ENCODE peak calls at places on chromosomes 7 and 10, in seven cellular contexts. One of them, this sample, is unnamed.

GRCh38 chr7:108415821-108416536 is 40.3 kb downstream of the NRCAM start:
- DNase-seq in GM12865: peak; percentile 80
- DNase-seq in suprapubic skin: no peak
- DNase-seq in AG04449: no peak
- DNase-seq in Caco-2: no peak
- DNase-seq in heart right ventricle: no peak
- DNase-seq in A549: peak; percentile 56
- DNase-seq in this sample: no peak

GRCh38 chr10:129631011-129631410 is 164.0 kb downstream of the MGMT start:
- DNase-seq in GM12865: no peak
- DNase-seq in suprapubic skin: no peak
- DNase-seq in AG04449: no peak
- DNase-seq in Caco-2: no peak
- DNase-seq in heart right ventricle: no peak
- DNase-seq in A549: no peak
- DNase-seq in this sample: no peak

GRCh38 chr7:129431911-129432643 is 2.2 kb upstream of the STRIP2 start:
- DNase-seq in GM12865: no peak
- DNase-seq in suprapubic skin: no peak
- DNase-seq in AG04449: no peak
- DNase-seq in Caco-2: no peak
- DNase-seq in heart right ventricle: no peak
- DNase-seq in A549: no peak
- DNase-seq in this sample: no peak

GRCh38 chr7:35255909-35256876 is 2.3 kb upstream of the TBX20 start:
- DNase-seq in GM12865: no peak
- DNase-seq in suprapubic skin: no peak
- DNase-seq in AG04449: no peak
- DNase-seq in Caco-2: no peak
- DNase-seq in heart right ventricle: no peak
- DNase-seq in A549: no peak
- DNase-seq in this sample: no peak

GRCh38 chr7:30869794-30870491 is 41.7 kb upstream of the AQP1 start:
- DNase-seq in GM12865: no peak
- DNase-seq in suprapubic skin: no peak
- DNase-seq in AG04449: no peak
- DNase-seq in Caco-2: no peak
- DNase-seq in heart right ventricle: peak; percentile 54
- DNase-seq in A549: no peak
- DNase-seq in this sample: no peak

GRCh38 chr7:156104501-156105336 is 292.5 kb upstream of the SHH start:
- DNase-seq in GM12865: no peak
- DNase-seq in suprapubic skin: no peak
- DNase-seq in AG04449: no peak
- DNase-seq in Caco-2: no peak
- DNase-seq in heart right ventricle: no peak
- DNase-seq in A549: no peak
- DNase-seq in this sample: no peak

GRCh38 chr10:84452006-84452405 is 123.6 kb downstream of the CCSER2 start:
- DNase-seq in GM12865: no peak
- DNase-seq in suprapubic skin: no peak
- DNase-seq in AG04449: no peak
- DNase-seq in Caco-2: no peak
- DNase-seq in heart right ventricle: no peak
- DNase-seq in A549: no peak
- DNase-seq in this sample: no peak

GRCh38 chr7:44147026-44147881 is 6.1 kb upstream of the MYL7 start:
- DNase-seq in GM12865: no peak
- DNase-seq in suprapubic skin: no peak
- DNase-seq in AG04449: no peak
- DNase-seq in Caco-2: no peak
- DNase-seq in heart right ventricle: peak; percentile 36
- DNase-seq in A549: no peak
- DNase-seq in this sample: peak; percentile 72

GRCh38 chr7:93043393-93043985 is 74.3 kb downstream of the SAMD9 start:
- DNase-seq in GM12865: no peak
- DNase-seq in suprapubic skin: no peak
- DNase-seq in AG04449: peak; percentile 95
- DNase-seq in Caco-2: no peak
- DNase-seq in heart right ventricle: peak; percentile 24
- DNase-seq in A549: no peak
- DNase-seq in this sample: no peak

GRCh38 chr7:116899308-116899707 is 36.9 kb downstream of the CAPZA2 start:
- DNase-seq in GM12865: no peak
- DNase-seq in suprapubic skin: no peak
- DNase-seq in AG04449: no peak
- DNase-seq in Caco-2: no peak
- DNase-seq in heart right ventricle: no peak
- DNase-seq in A549: no peak
- DNase-seq in this sample: no peak

GRCh38 chr7:32879460-32879859 is 12.1 kb downstream of the KBTBD2 start:
- DNase-seq in GM12865: no peak
- DNase-seq in suprapubic skin: no peak
- DNase-seq in AG04449: no peak
- DNase-seq in Caco-2: no peak
- DNase-seq in heart right ventricle: no peak
- DNase-seq in A549: no peak
- DNase-seq in this sample: no peak

GRCh38 chr10:29482591-29483421 is 152.0 kb downstream of the SVIL start:
- DNase-seq in GM12865: peak; percentile 24
- DNase-seq in suprapubic skin: no peak
- DNase-seq in AG04449: no peak
- DNase-seq in Caco-2: peak; percentile 18
- DNase-seq in heart right ventricle: no peak
- DNase-seq in A549: no peak
- DNase-seq in this sample: no peak

GRCh38 chr10:91340613-91341362 is 69.4 kb upstream of the HECTD2 start:
- DNase-seq in GM12865: no peak
- DNase-seq in suprapubic skin: no peak
- DNase-seq in AG04449: peak; percentile 84
- DNase-seq in Caco-2: no peak
- DNase-seq in heart right ventricle: no peak
- DNase-seq in A549: no peak
- DNase-seq in this sample: no peak

GRCh38 chr10:45380903-45381610 is 7.0 kb downstream of the ALOX5 start:
- DNase-seq in GM12865: no peak
- DNase-seq in suprapubic skin: peak; percentile 66
- DNase-seq in AG04449: no peak
- DNase-seq in Caco-2: no peak
- DNase-seq in heart right ventricle: peak; percentile 17
- DNase-seq in A549: no peak
- DNase-seq in this sample: no peak

GRCh38 chr7:97868788-97869187 is 3.4 kb downstream of the ASNS start:
- DNase-seq in GM12865: no peak
- DNase-seq in suprapubic skin: no peak
- DNase-seq in AG04449: no peak
- DNase-seq in Caco-2: no peak
- DNase-seq in heart right ventricle: no peak
- DNase-seq in A549: no peak
- DNase-seq in this sample: no peak

GRCh38 chr7:121107923-121108498 is 119.5 kb downstream of the CPED1 start:
- DNase-seq in GM12865: peak; percentile 54
- DNase-seq in suprapubic skin: no peak
- DNase-seq in AG04449: peak; percentile 19
- DNase-seq in Caco-2: peak; percentile 66
- DNase-seq in heart right ventricle: no peak
- DNase-seq in A549: peak; percentile 13
- DNase-seq in this sample: no peak

GRCh38 chr10:130213286-130214080 is 77.3 kb downstream of the GLRX3 start:
- DNase-seq in GM12865: no peak
- DNase-seq in suprapubic skin: no peak
- DNase-seq in AG04449: no peak
- DNase-seq in Caco-2: no peak
- DNase-seq in heart right ventricle: no peak
- DNase-seq in A549: no peak
- DNase-seq in this sample: no peak

GRCh38 chr7:128838109-128838779 is 8.0 kb downstream of the FLNC start:
- DNase-seq in GM12865: no peak
- DNase-seq in suprapubic skin: no peak
- DNase-seq in AG04449: no peak
- DNase-seq in Caco-2: no peak
- DNase-seq in heart right ventricle: peak; percentile 15
- DNase-seq in A549: no peak
- DNase-seq in this sample: no peak

GRCh38 chr10:67221939-67222494 is 296.2 kb downstream of the LRRTM3 start:
- DNase-seq in GM12865: no peak
- DNase-seq in suprapubic skin: no peak
- DNase-seq in AG04449: no peak
- DNase-seq in Caco-2: no peak
- DNase-seq in heart right ventricle: no peak
- DNase-seq in A549: no peak
- DNase-seq in this sample: no peak

GRCh38 chr10:11120711-11121110 is 103.0 kb downstream of the CELF2 start:
- DNase-seq in GM12865: no peak
- DNase-seq in suprapubic skin: no peak
- DNase-seq in AG04449: no peak
- DNase-seq in Caco-2: no peak
- DNase-seq in heart right ventricle: no peak
- DNase-seq in A549: no peak
- DNase-seq in this sample: no peak

GRCh38 chr10:94314913-94315545 is 47.7 kb downstream of the NOC3L start:
- DNase-seq in GM12865: no peak
- DNase-seq in suprapubic skin: no peak
- DNase-seq in AG04449: no peak
- DNase-seq in Caco-2: peak; percentile 49
- DNase-seq in heart right ventricle: no peak
- DNase-seq in A549: no peak
- DNase-seq in this sample: no peak

GRCh38 chr10:121597504-121598241 is 571 bp downstream of the FGFR2 start:
- DNase-seq in GM12865: no peak
- DNase-seq in suprapubic skin: peak; percentile 71
- DNase-seq in AG04449: no peak
- DNase-seq in Caco-2: peak; percentile 42
- DNase-seq in heart right ventricle: peak; percentile 16
- DNase-seq in A549: no peak
- DNase-seq in this sample: no peak

GRCh38 chr10:122480146-122480833 is 18.9 kb downstream of the HTRA1 start:
- DNase-seq in GM12865: no peak
- DNase-seq in suprapubic skin: no peak
- DNase-seq in AG04449: no peak
- DNase-seq in Caco-2: no peak
- DNase-seq in heart right ventricle: no peak
- DNase-seq in A549: no peak
- DNase-seq in this sample: no peak

GRCh38 chr10:44173558-44173894 is 211.4 kb downstream of the CXCL12 start:
- DNase-seq in GM12865: no peak
- DNase-seq in suprapubic skin: no peak
- DNase-seq in AG04449: no peak
- DNase-seq in Caco-2: no peak
- DNase-seq in heart right ventricle: no peak
- DNase-seq in A549: no peak
- DNase-seq in this sample: no peak

GRCh38 chr7:148095066-148095465 is 495.5 kb upstream of the C7orf33 start:
- DNase-seq in GM12865: no peak
- DNase-seq in suprapubic skin: no peak
- DNase-seq in AG04449: no peak
- DNase-seq in Caco-2: no peak
- DNase-seq in heart right ventricle: no peak
- DNase-seq in A549: no peak
- DNase-seq in this sample: no peak

GRCh38 chr10:103921750-103922195 is 3.8 kb upstream of the STN1 start:
- DNase-seq in GM12865: peak; percentile 54
- DNase-seq in suprapubic skin: no peak
- DNase-seq in AG04449: no peak
- DNase-seq in Caco-2: no peak
- DNase-seq in heart right ventricle: no peak
- DNase-seq in A549: no peak
- DNase-seq in this sample: no peak

GRCh38 chr10:59829024-59829423 is 75.8 kb upstream of the MRLN start:
- DNase-seq in GM12865: peak; percentile 37
- DNase-seq in suprapubic skin: no peak
- DNase-seq in AG04449: no peak
- DNase-seq in Caco-2: no peak
- DNase-seq in heart right ventricle: no peak
- DNase-seq in A549: no peak
- DNase-seq in this sample: no peak

GRCh38 chr7:90459888-90460287 is 9.6 kb upstream of the PTTG1IP2 start:
- DNase-seq in GM12865: no peak
- DNase-seq in suprapubic skin: no peak
- DNase-seq in AG04449: no peak
- DNase-seq in Caco-2: no peak
- DNase-seq in heart right ventricle: no peak
- DNase-seq in A549: peak; percentile 10
- DNase-seq in this sample: no peak
- TF ChIP-seq CTCF in GM12865: no peak
- TF ChIP-seq CTCF in suprapubic skin: no peak
- TF ChIP-seq CTCF in AG04449: no peak
- TF ChIP-seq CTCF in Caco-2: peak; percentile 27
- TF ChIP-seq CTCF in heart right ventricle: no peak
- TF ChIP-seq CTCF in A549: no peak
- TF ChIP-seq CTCF in this sample: no peak

DNA sequence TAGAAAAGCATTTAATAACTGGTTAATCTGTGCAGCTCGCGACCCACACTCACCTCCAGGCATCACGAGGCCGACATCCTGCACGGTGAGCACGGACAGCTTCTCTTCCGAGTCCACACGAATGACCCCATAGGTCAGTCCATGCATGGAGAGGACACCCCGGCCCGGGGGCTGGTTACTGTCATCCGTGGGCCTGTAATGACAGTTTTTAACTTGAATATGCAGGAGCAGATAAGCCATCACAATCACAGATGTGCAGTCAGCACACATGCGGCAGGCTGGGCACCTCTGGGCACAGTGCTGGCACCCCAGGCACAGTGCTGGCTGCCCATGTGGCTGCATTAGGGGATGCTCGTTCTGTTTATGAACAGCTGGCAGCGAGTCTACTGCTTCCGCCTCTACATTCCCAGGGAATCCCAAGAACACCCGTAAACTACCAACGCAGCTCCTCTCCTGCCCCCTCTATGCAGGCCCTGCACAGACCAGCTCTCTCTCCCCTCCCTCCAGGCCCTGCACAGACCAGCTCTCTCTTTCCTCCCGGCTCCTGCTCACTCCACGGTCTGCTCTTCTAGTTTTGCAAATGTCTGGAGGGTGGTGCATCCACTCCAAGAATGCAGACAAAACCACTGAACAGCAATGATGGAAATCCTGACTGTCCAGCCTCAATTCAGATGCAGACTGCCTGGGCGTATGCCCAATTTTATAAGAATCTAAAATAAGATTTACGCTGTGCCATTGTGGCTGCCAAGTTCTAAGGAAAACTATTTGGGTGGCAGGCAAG is 234.4 kb downstream of the ZMYND11 start:
- DNase-seq in GM12865: no peak
- DNase-seq in suprapubic skin: no peak
- DNase-seq in AG04449: peak; percentile 74
- DNase-seq in Caco-2: no peak
- DNase-seq in heart right ventricle: no peak
- DNase-seq in A549: no peak
- DNase-seq in this sample: no peak
- H3K4me3 ChIP-seq in GM12865: no peak overlapping the region
- H3K4me3 ChIP-seq in suprapubic skin: no peak overlapping the region
- H3K4me3 ChIP-seq in AG04449: no peak overlapping the region
- H3K4me3 ChIP-seq in Caco-2: no peak overlapping the region
- H3K4me3 ChIP-seq in heart right ventricle: no peak overlapping the region
- H3K4me3 ChIP-seq in A549: no peak overlapping the region
- H3K4me3 ChIP-seq in this sample: peak overlapping the region; percentile 35

GRCh38 chr7:74299401-74299800 is 10.2 kb downstream of the CLIP2 start:
- DNase-seq in GM12865: no peak
- DNase-seq in suprapubic skin: no peak
- DNase-seq in AG04449: no peak
- DNase-seq in Caco-2: no peak
- DNase-seq in heart right ventricle: no peak
- DNase-seq in A549: no peak
- DNase-seq in this sample: no peak
- TF ChIP-seq CTCF in GM12865: no peak
- TF ChIP-seq CTCF in suprapubic skin: no peak
- TF ChIP-seq CTCF in AG04449: no peak
- TF ChIP-seq CTCF in Caco-2: no peak
- TF ChIP-seq CTCF in heart right ventricle: no peak
- TF ChIP-seq CTCF in A549: no peak
- TF ChIP-seq CTCF in this sample: no peak

GRCh38 chr10:23193435-23194074 is 1.4 kb downstream of the PTF1A start:
- DNase-seq in GM12865: no peak
- DNase-seq in suprapubic skin: no peak
- DNase-seq in AG04449: no peak
- DNase-seq in Caco-2: no peak
- DNase-seq in heart right ventricle: no peak
- DNase-seq in A549: no peak
- DNase-seq in this sample: no peak
- H3K4me3 ChIP-seq in GM12865: no peak overlapping the region
- H3K4me3 ChIP-seq in suprapubic skin: no peak overlapping the region
- H3K4me3 ChIP-seq in AG04449: no peak overlapping the region
- H3K4me3 ChIP-seq in Caco-2: no peak overlapping the region
- H3K4me3 ChIP-seq in heart right ventricle: no peak overlapping the region
- H3K4me3 ChIP-seq in A549: no peak overlapping the region
- H3K4me3 ChIP-seq in this sample: no peak overlapping the region

This sample was measured in coronary artery.